ENCODE peak calls at places on chromosomes 12 and 14, in eight cellular contexts. Z is Calu3, Q is H9, J is PC-3, C is thoracic aorta, R is A549, W is ovary, U is SK-N-SH. K is an unnamed sample.

GRCh38 chr14:68111733-68112270 is 292.2 kb downstream of the RAD51B start:
- DNase-seq in Z (no peak), Q (no peak), J (peak; percentile 14), C (no peak), R (no peak), W (no peak), U (no peak), K (no peak)

GRCh38 chr12:121798807-121799174 is 5.0 kb upstream of the SETD1B start:
- DNase-seq in Z (no peak), Q (no peak), J (no peak), C (no peak), R (no peak), W (peak; percentile 47), U (no peak), K (no peak)

GRCh38 chr14:99035268-99035667 is 236.7 kb downstream of the BCL11B start:
- DNase-seq in Z (peak; percentile 16), Q (no peak), J (no peak), C (no peak), R (no peak), W (no peak), U (no peak), K (no peak)

GRCh38 chr14:24351517-24351916 is 11.7 kb upstream of the RIPK3 start:
- DNase-seq in Z (no peak), Q (no peak), J (peak; percentile 18), C (no peak), R (no peak), W (no peak), U (no peak), K (no peak)

GRCh38 chr12:110403975-110404675 is 617 bp upstream of the ANAPC7 start:
- DNase-seq in Z (peak; percentile 85), Q (peak; percentile 83), J (peak; percentile 85), C (no peak), R (peak; percentile 86), W (peak; percentile 81), U (peak; percentile 87), K (peak; percentile 77)

GRCh38 chr14:74579447-74580274 is 32.4 kb downstream of the LTBP2 start:
- DNase-seq in Z (peak; percentile 18), Q (no peak), J (peak; percentile 97), C (no peak), R (peak; percentile 89), W (peak; percentile 37), U (no peak), K (no peak)

GRCh38 chr14:69695664-69696527 is 71.0 kb upstream of the SRSF5 start:
- DNase-seq in Z (peak; percentile 29), Q (no peak), J (no peak), C (no peak), R (no peak), W (peak; percentile 58), U (peak; percentile 67), K (no peak)

GRCh38 chr14:75711134-75711795 is 50.2 kb downstream of the TTLL5 start:
- DNase-seq in Z (peak; percentile 21), Q (no peak), J (peak; percentile 74), C (no peak), R (peak; percentile 51), W (peak; percentile 41), U (peak; percentile 34), K (peak; percentile 39)

GRCh38 chr14:52852810-52853521 is 61.6 kb upstream of the GNPNAT1 start:
- DNase-seq in Z (no peak), Q (no peak), J (no peak), C (no peak), R (no peak), W (no peak), U (peak; percentile 62), K (no peak)

GRCh38 chr12:108643941-108644742 is 10.4 kb upstream of the SELPLG start:
- DNase-seq in Z (peak; percentile 57), Q (peak; percentile 23), J (peak; percentile 59), C (no peak), R (peak; percentile 53), W (peak; percentile 71), U (no peak), K (no peak)

GRCh38 chr12:93725531-93725930 is 48.4 kb downstream of the CRADD start:
- DNase-seq in Z (no peak), Q (no peak), J (no peak), C (no peak), R (no peak), W (no peak), U (no peak), K (no peak)

GRCh38 chr12:20601668-20602280 is 93.4 kb upstream of the SLCO1C1 start:
- DNase-seq in Z (no peak), Q (no peak), J (peak; percentile 55), C (no peak), R (peak; percentile 79), W (no peak), U (peak; percentile 22), K (no peak)

GRCh38 chr14:57266060-57266459 is 2.6 kb downstream of the EXOC5 start:
- DNase-seq in Z (no peak), Q (no peak), J (peak; percentile 26), C (no peak), R (no peak), W (no peak), U (no peak), K (no peak)

GRCh38 chr12:96034631-96035282 is 630 bp downstream of the LTA4H start:
- DNase-seq in Z (peak; percentile 29), Q (peak; percentile 43), J (peak; percentile 41), C (no peak), R (no peak), W (peak; percentile 50), U (peak; percentile 44), K (peak; percentile 32)

GRCh38 chr14:77123381-77124344 is 17.9 kb downstream of the ZDHHC22 start:
- DNase-seq in Z (peak; percentile 84), Q (peak; percentile 46), J (peak; percentile 96), C (no peak), R (no peak), W (no peak), U (no peak), K (no peak)

GRCh38 chr12:128056299-128056885 is 210.6 kb upstream of the TMEM132C start:
- DNase-seq in Z (no peak), Q (peak; percentile 78), J (no peak), C (no peak), R (no peak), W (no peak), U (no peak), K (peak; percentile 22)
- TF ChIP-seq CTCF in Z (no peak), Q (peak; percentile 17), J (no peak), C (no peak), R (no peak), W (no peak), U (no peak), K (no peak)

GRCh38 chr12:45464699-45465098 is 248.8 kb downstream of the ANO6 start:
- DNase-seq in Z (peak; percentile 15), Q (peak; percentile 42), J (peak; percentile 13), C (no peak), R (peak; percentile 17), W (no peak), U (peak; percentile 62), K (no peak)
- TF ChIP-seq CTCF in Z (no peak), Q (peak; percentile 51), J (peak; percentile 35), C (no peak), R (no peak), W (no peak), U (peak; percentile 22), K (no peak)

GRCh38 chr14:41303506-41303905 is 303.2 kb upstream of the LRFN5 start:
- DNase-seq in Z (no peak), Q (no peak), J (no peak), C (no peak), R (no peak), W (no peak), U (no peak), K (no peak)

GRCh38 chr14:41297961-41298690 is 308.6 kb upstream of the LRFN5 start:
- DNase-seq in Z (no peak), Q (no peak), J (peak; percentile 29), C (no peak), R (no peak), W (no peak), U (no peak), K (no peak)

GRCh38 chr14:41295734-41296133 is 310.9 kb upstream of the LRFN5 start:
- DNase-seq in Z (no peak), Q (no peak), J (no peak), C (no peak), R (no peak), W (no peak), U (no peak), K (no peak)

GRCh38 chr14:41302776-41303175 is 303.9 kb upstream of the LRFN5 start:
- DNase-seq in Z (no peak), Q (no peak), J (no peak), C (no peak), R (no peak), W (no peak), U (no peak), K (no peak)

DNA sequence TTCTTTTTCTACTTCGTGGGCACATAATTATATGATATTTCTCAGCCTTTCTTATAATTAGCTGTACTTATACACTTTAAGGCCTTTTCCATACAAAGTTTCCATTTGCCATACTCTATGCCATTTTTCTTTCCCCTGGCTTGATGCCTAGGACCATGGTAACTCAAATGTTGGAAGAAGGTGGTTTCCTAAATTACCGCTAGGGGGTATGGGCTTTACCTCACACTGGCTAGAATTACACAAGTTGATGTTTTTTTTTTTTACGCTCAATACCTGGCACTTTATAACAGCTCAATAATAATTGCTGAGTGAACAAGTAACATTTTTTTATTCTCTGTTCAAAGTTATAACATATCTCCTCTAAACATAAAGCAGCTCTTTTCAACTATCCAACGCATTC is 306.8 kb upstream of the LRFN5 start:
- DNase-seq in Z (no peak), Q (no peak), J (no peak), C (no peak), R (no peak), W (no peak), U (no peak), K (no peak)
- TF ChIP-seq CTCF in Z (no peak), Q (peak; percentile 70), J (peak; percentile 20), C (no peak), R (no peak), W (no peak), U (no peak), K (peak; percentile 36)

GRCh38 chr12:52691076-52691764 is 11.0 kb upstream of the KRT1 start:
- DNase-seq in Z (peak; percentile 13), Q (peak; percentile 54), J (no peak), C (no peak), R (no peak), W (peak; percentile 41), U (peak; percentile 70), K (peak; percentile 59)

GRCh38 chr12:52690351-52691075 is 10.3 kb upstream of the KRT1 start:
- DNase-seq in Z (no peak), Q (no peak), J (no peak), C (no peak), R (no peak), W (no peak), U (no peak), K (no peak)

GRCh38 chr12:52691765-52692150 is 11.6 kb upstream of the KRT1 start:
- DNase-seq in Z (no peak), Q (no peak), J (no peak), C (no peak), R (no peak), W (no peak), U (peak; percentile 77), K (no peak)

GRCh38 chr12:52693261-52693660 is 10.1 kb downstream of the KRT77 start:
- DNase-seq in Z (no peak), Q (no peak), J (no peak), C (no peak), R (no peak), W (no peak), U (no peak), K (no peak)

DNA sequence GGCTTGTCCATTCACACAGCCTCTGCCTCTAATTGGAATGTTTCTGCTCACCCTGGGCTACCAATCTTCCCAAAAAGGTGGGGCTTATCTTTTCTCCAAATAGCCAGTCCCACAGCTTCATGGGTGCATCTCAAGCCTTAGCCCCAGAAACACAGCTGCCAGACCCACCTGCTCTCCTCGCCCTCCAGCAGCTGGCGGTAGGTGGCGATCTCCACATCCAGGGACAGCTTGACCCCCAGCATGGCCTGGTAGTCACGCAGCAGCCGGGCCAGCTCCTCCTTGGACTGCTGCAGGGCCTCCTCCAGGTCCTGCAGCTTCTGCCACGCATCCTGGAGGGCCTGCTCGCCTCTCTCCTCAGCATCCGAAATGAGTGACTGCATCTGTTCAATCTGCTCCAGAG is 11.1 kb downstream of the KRT77 start:
- DNase-seq in Z (peak; percentile 33), Q (peak; percentile 87), J (no peak), C (no peak), R (peak; percentile 36), W (no peak), U (peak; percentile 34), K (peak; percentile 29)
- TF ChIP-seq CTCF in Z (no peak), Q (peak; percentile 65), J (no peak), C (no peak), R (peak; percentile 18), W (no peak), U (peak; percentile 22), K (no peak)

K was measured in glutamatergic neuron.